ENCODE peak calls at places on chromosomes 1 and 21, in five cellular contexts. One of them, this sample, is unnamed.

GRCh38 chr1:41670558-41670957 is 186.1 kb upstream of the EDN2 start:
- DNase-seq in EL: peak
- DNase-seq in stimulated activated CD4-positive, alpha-beta T cell treated with anti-CD3 and anti-CD28 coated beads, Interleukin-15, amount 100 ng/mL, for 1 hour: no peak
- DNase-seq in ovary: no peak
- DNase-seq in NCI-H1092: no peak
- DNase-seq in this sample: no peak

GRCh38 chr1:154463512-154463990 is 38.5 kb upstream of the TDRD10 start:
- DNase-seq in EL: no peak
- DNase-seq in stimulated activated CD4-positive, alpha-beta T cell treated with anti-CD3 and anti-CD28 coated beads, Interleukin-15, amount 100 ng/mL, for 1 hour: peak
- DNase-seq in ovary: no peak
- DNase-seq in NCI-H1092: no peak
- DNase-seq in this sample: no peak

GRCh38 chr1:172487550-172487949 is 43.7 kb upstream of the PIGC start:
- DNase-seq in EL: no peak
- DNase-seq in stimulated activated CD4-positive, alpha-beta T cell treated with anti-CD3 and anti-CD28 coated beads, Interleukin-15, amount 100 ng/mL, for 1 hour: no peak
- DNase-seq in ovary: no peak
- DNase-seq in NCI-H1092: no peak
- DNase-seq in this sample: no peak

GRCh38 chr21:43942201-43942600 is 69.9 kb upstream of the TRAPPC10 start:
- DNase-seq in EL: no peak
- DNase-seq in stimulated activated CD4-positive, alpha-beta T cell treated with anti-CD3 and anti-CD28 coated beads, Interleukin-15, amount 100 ng/mL, for 1 hour: no peak
- DNase-seq in ovary: no peak
- DNase-seq in NCI-H1092: no peak
- DNase-seq in this sample: no peak

GRCh38 chr1:225897595-225898514 is 8.9 kb upstream of the LEFTY1 start:
- DNase-seq in EL: no peak
- DNase-seq in stimulated activated CD4-positive, alpha-beta T cell treated with anti-CD3 and anti-CD28 coated beads, Interleukin-15, amount 100 ng/mL, for 1 hour: no peak
- DNase-seq in ovary: no peak
- DNase-seq in NCI-H1092: no peak
- DNase-seq in this sample: no peak

GRCh38 chr1:197285526-197286217 is 17.6 kb downstream of the CRB1 start:
- DNase-seq in EL: no peak
- DNase-seq in stimulated activated CD4-positive, alpha-beta T cell treated with anti-CD3 and anti-CD28 coated beads, Interleukin-15, amount 100 ng/mL, for 1 hour: no peak
- DNase-seq in ovary: no peak
- DNase-seq in NCI-H1092: no peak
- DNase-seq in this sample: no peak

GRCh38 chr1:23557471-23558124 is 1.7 kb downstream of the ID3 start:
- DNase-seq in EL: no peak
- DNase-seq in stimulated activated CD4-positive, alpha-beta T cell treated with anti-CD3 and anti-CD28 coated beads, Interleukin-15, amount 100 ng/mL, for 1 hour: no peak
- DNase-seq in ovary: no peak
- DNase-seq in NCI-H1092: no peak
- DNase-seq in this sample: no peak

GRCh38 chr1:33327587-33328325 is 6.9 kb upstream of the A3GALT2 start:
- DNase-seq in EL: peak
- DNase-seq in stimulated activated CD4-positive, alpha-beta T cell treated with anti-CD3 and anti-CD28 coated beads, Interleukin-15, amount 100 ng/mL, for 1 hour: no peak
- DNase-seq in ovary: peak
- DNase-seq in NCI-H1092: peak
- DNase-seq in this sample: peak

GRCh38 chr21:15534450-15534886 is 195.3 kb upstream of the USP25 start:
- DNase-seq in EL: no peak
- DNase-seq in stimulated activated CD4-positive, alpha-beta T cell treated with anti-CD3 and anti-CD28 coated beads, Interleukin-15, amount 100 ng/mL, for 1 hour: no peak
- DNase-seq in ovary: no peak
- DNase-seq in NCI-H1092: no peak
- DNase-seq in this sample: no peak

GRCh38 chr1:40270152-40270834 is 12.3 kb downstream of the ZMPSTE24 start:
- DNase-seq in EL: peak
- DNase-seq in stimulated activated CD4-positive, alpha-beta T cell treated with anti-CD3 and anti-CD28 coated beads, Interleukin-15, amount 100 ng/mL, for 1 hour: no peak
- DNase-seq in ovary: no peak
- DNase-seq in NCI-H1092: no peak
- DNase-seq in this sample: no peak

GRCh38 chr21:16563795-16564194 is 834.0 kb downstream of the USP25 start:
- DNase-seq in EL: peak
- DNase-seq in stimulated activated CD4-positive, alpha-beta T cell treated with anti-CD3 and anti-CD28 coated beads, Interleukin-15, amount 100 ng/mL, for 1 hour: no peak
- DNase-seq in ovary: no peak
- DNase-seq in NCI-H1092: no peak
- DNase-seq in this sample: no peak

GRCh38 chr1:198161718-198162090 is 4.9 kb downstream of the NEK7 start:
- DNase-seq in EL: no peak
- DNase-seq in stimulated activated CD4-positive, alpha-beta T cell treated with anti-CD3 and anti-CD28 coated beads, Interleukin-15, amount 100 ng/mL, for 1 hour: no peak
- DNase-seq in ovary: no peak
- DNase-seq in NCI-H1092: no peak
- DNase-seq in this sample: no peak

GRCh38 chr1:46413596-46413985 is 19.5 kb downstream of the FAAH start:
- DNase-seq in EL: no peak
- DNase-seq in stimulated activated CD4-positive, alpha-beta T cell treated with anti-CD3 and anti-CD28 coated beads, Interleukin-15, amount 100 ng/mL, for 1 hour: no peak
- DNase-seq in ovary: no peak
- DNase-seq in NCI-H1092: no peak
- DNase-seq in this sample: no peak

GRCh38 chr1:40748841-40749718 is 34.5 kb upstream of the KCNQ4 start:
- DNase-seq in EL: no peak
- DNase-seq in stimulated activated CD4-positive, alpha-beta T cell treated with anti-CD3 and anti-CD28 coated beads, Interleukin-15, amount 100 ng/mL, for 1 hour: no peak
- DNase-seq in ovary: no peak
- DNase-seq in NCI-H1092: no peak
- DNase-seq in this sample: no peak

GRCh38 chr1:234969630-234970370 is 158.8 kb downstream of the TOMM20 start:
- DNase-seq in EL: peak
- DNase-seq in stimulated activated CD4-positive, alpha-beta T cell treated with anti-CD3 and anti-CD28 coated beads, Interleukin-15, amount 100 ng/mL, for 1 hour: no peak
- DNase-seq in ovary: peak
- DNase-seq in NCI-H1092: peak
- DNase-seq in this sample: peak

GRCh38 chr21:37582613-37583012 is 216.0 kb downstream of the DYRK1A start:
- DNase-seq in EL: peak
- DNase-seq in stimulated activated CD4-positive, alpha-beta T cell treated with anti-CD3 and anti-CD28 coated beads, Interleukin-15, amount 100 ng/mL, for 1 hour: no peak
- DNase-seq in ovary: peak
- DNase-seq in NCI-H1092: peak
- DNase-seq in this sample: no peak

GRCh38 chr1:236808005-236808404 is 12.9 kb downstream of the MTR start:
- DNase-seq in EL: no peak
- DNase-seq in stimulated activated CD4-positive, alpha-beta T cell treated with anti-CD3 and anti-CD28 coated beads, Interleukin-15, amount 100 ng/mL, for 1 hour: no peak
- DNase-seq in ovary: no peak
- DNase-seq in NCI-H1092: no peak
- DNase-seq in this sample: no peak

GRCh38 chr1:171220551-171221175 is 27.6 kb upstream of the FMO1 start:
- DNase-seq in EL: peak
- DNase-seq in stimulated activated CD4-positive, alpha-beta T cell treated with anti-CD3 and anti-CD28 coated beads, Interleukin-15, amount 100 ng/mL, for 1 hour: no peak
- DNase-seq in ovary: peak
- DNase-seq in NCI-H1092: no peak
- DNase-seq in this sample: no peak

GRCh38 chr1:89566761-89567174 is 42.1 kb downstream of the LRRC8B start:
- DNase-seq in EL: no peak
- DNase-seq in stimulated activated CD4-positive, alpha-beta T cell treated with anti-CD3 and anti-CD28 coated beads, Interleukin-15, amount 100 ng/mL, for 1 hour: no peak
- DNase-seq in ovary: peak
- DNase-seq in NCI-H1092: no peak
- DNase-seq in this sample: peak

GRCh38 chr1:157292302-157292701 is 154.1 kb upstream of the ETV3 start:
- DNase-seq in EL: no peak
- DNase-seq in stimulated activated CD4-positive, alpha-beta T cell treated with anti-CD3 and anti-CD28 coated beads, Interleukin-15, amount 100 ng/mL, for 1 hour: no peak
- DNase-seq in ovary: no peak
- DNase-seq in NCI-H1092: no peak
- DNase-seq in this sample: no peak

GRCh38 chr1:54275349-54275748 is 75.4 kb downstream of the MRPL37 start:
- DNase-seq in EL: peak
- DNase-seq in stimulated activated CD4-positive, alpha-beta T cell treated with anti-CD3 and anti-CD28 coated beads, Interleukin-15, amount 100 ng/mL, for 1 hour: no peak
- DNase-seq in ovary: peak
- DNase-seq in NCI-H1092: no peak
- DNase-seq in this sample: peak

GRCh38 chr1:108745980-108746381 is 493 bp upstream of the STXBP3 start:
- DNase-seq in EL: no peak
- DNase-seq in stimulated activated CD4-positive, alpha-beta T cell treated with anti-CD3 and anti-CD28 coated beads, Interleukin-15, amount 100 ng/mL, for 1 hour: no peak
- DNase-seq in ovary: no peak
- DNase-seq in NCI-H1092: no peak
- DNase-seq in this sample: no peak

GRCh38 chr1:22329171-22329540 is 122.5 kb upstream of the ZBTB40 start:
- DNase-seq in EL: no peak
- DNase-seq in stimulated activated CD4-positive, alpha-beta T cell treated with anti-CD3 and anti-CD28 coated beads, Interleukin-15, amount 100 ng/mL, for 1 hour: no peak
- DNase-seq in ovary: no peak
- DNase-seq in NCI-H1092: no peak
- DNase-seq in this sample: no peak

GRCh38 chr1:16115468-16116363 is 40.2 kb downstream of the EPHA2 start:
- DNase-seq in EL: no peak
- DNase-seq in stimulated activated CD4-positive, alpha-beta T cell treated with anti-CD3 and anti-CD28 coated beads, Interleukin-15, amount 100 ng/mL, for 1 hour: no peak
- DNase-seq in ovary: no peak
- DNase-seq in NCI-H1092: no peak
- DNase-seq in this sample: no peak

GRCh38 chr21:35077975-35078374 is 28.9 kb upstream of the RUNX1 start:
- DNase-seq in EL: peak
- DNase-seq in stimulated activated CD4-positive, alpha-beta T cell treated with anti-CD3 and anti-CD28 coated beads, Interleukin-15, amount 100 ng/mL, for 1 hour: no peak
- DNase-seq in ovary: no peak
- DNase-seq in NCI-H1092: no peak
- DNase-seq in this sample: no peak

GRCh38 chr1:211543003-211543402 is 36.0 kb downstream of the SLC30A1 start:
- DNase-seq in EL: no peak
- DNase-seq in stimulated activated CD4-positive, alpha-beta T cell treated with anti-CD3 and anti-CD28 coated beads, Interleukin-15, amount 100 ng/mL, for 1 hour: no peak
- DNase-seq in ovary: no peak
- DNase-seq in NCI-H1092: no peak
- DNase-seq in this sample: no peak

GRCh38 chr1:52179073-52179472 is 37.2 kb downstream of the ZFYVE9 start:
- DNase-seq in EL: no peak
- DNase-seq in stimulated activated CD4-positive, alpha-beta T cell treated with anti-CD3 and anti-CD28 coated beads, Interleukin-15, amount 100 ng/mL, for 1 hour: no peak
- DNase-seq in ovary: no peak
- DNase-seq in NCI-H1092: no peak
- DNase-seq in this sample: no peak

GRCh38 chr21:29246614-29247013 is 52.1 kb upstream of the BACH1 start:
- DNase-seq in EL: no peak
- DNase-seq in stimulated activated CD4-positive, alpha-beta T cell treated with anti-CD3 and anti-CD28 coated beads, Interleukin-15, amount 100 ng/mL, for 1 hour: no peak
- DNase-seq in ovary: no peak
- DNase-seq in NCI-H1092: no peak
- DNase-seq in this sample: no peak

GRCh38 chr21:41768371-41769042 is 1.7 kb upstream of the RIPK4 start:
- DNase-seq in EL: peak
- DNase-seq in stimulated activated CD4-positive, alpha-beta T cell treated with anti-CD3 and anti-CD28 coated beads, Interleukin-15, amount 100 ng/mL, for 1 hour: no peak
- DNase-seq in ovary: no peak
- DNase-seq in NCI-H1092: peak
- DNase-seq in this sample: no peak

GRCh38 chr1:111582016-111582415 is 37.6 kb upstream of the RAP1A start:
- DNase-seq in EL: no peak
- DNase-seq in stimulated activated CD4-positive, alpha-beta T cell treated with anti-CD3 and anti-CD28 coated beads, Interleukin-15, amount 100 ng/mL, for 1 hour: no peak
- DNase-seq in ovary: no peak
- DNase-seq in NCI-H1092: no peak
- DNase-seq in this sample: no peak

GRCh38 chr1:145773423-145773822 is 50.5 kb downstream of the RNF115 start:
- DNase-seq in EL: no peak
- DNase-seq in stimulated activated CD4-positive, alpha-beta T cell treated with anti-CD3 and anti-CD28 coated beads, Interleukin-15, amount 100 ng/mL, for 1 hour: no peak
- DNase-seq in ovary: no peak
- DNase-seq in NCI-H1092: no peak
- DNase-seq in this sample: no peak

GRCh38 chr1:216186131-216186530 is 237.1 kb downstream of the USH2A start:
- DNase-seq in EL: no peak
- DNase-seq in stimulated activated CD4-positive, alpha-beta T cell treated with anti-CD3 and anti-CD28 coated beads, Interleukin-15, amount 100 ng/mL, for 1 hour: no peak
- DNase-seq in ovary: no peak
- DNase-seq in NCI-H1092: no peak
- DNase-seq in this sample: no peak

GRCh38 chr1:222372221-222372620 is 175.7 kb downstream of the HHIPL2 start:
- DNase-seq in EL: peak
- DNase-seq in stimulated activated CD4-positive, alpha-beta T cell treated with anti-CD3 and anti-CD28 coated beads, Interleukin-15, amount 100 ng/mL, for 1 hour: no peak
- DNase-seq in ovary: no peak
- DNase-seq in NCI-H1092: no peak
- DNase-seq in this sample: no peak

GRCh38 chr1:240465531-240465940 is 146.4 kb downstream of the GREM2 start:
- DNase-seq in EL: no peak
- DNase-seq in stimulated activated CD4-positive, alpha-beta T cell treated with anti-CD3 and anti-CD28 coated beads, Interleukin-15, amount 100 ng/mL, for 1 hour: no peak
- DNase-seq in ovary: no peak
- DNase-seq in NCI-H1092: no peak
- DNase-seq in this sample: no peak